ENCODE peak calls at places on chromosomes 7 and 10, in ten cellular contexts. U is IMR-90, I is A549, B is endothelial cell of umbilical vein, A is GM12891, D is erythroblast, O is stomach, L is heart left ventricle, R is suprapubic skin, Q is uterus. K is an unnamed sample.

GRCh38 chr7:45709168-45710034 is 135.2 kb downstream of the ADCY1 start:
- DNase-seq in U (peak), I (no peak), B (no peak), A (no peak), D (no peak), O (peak), L (peak), R (peak), Q (no peak), K (no peak)

GRCh38 chr7:133773601-133774000 is 353.5 kb upstream of the LRGUK start:
- DNase-seq in U (no peak), I (no peak), B (no peak), A (no peak), D (no peak), O (no peak), L (no peak), R (no peak), Q (no peak), K (no peak)

GRCh38 chr10:109529258-109529657 is 394.1 kb downstream of the XPNPEP1 start:
- DNase-seq in U (no peak), I (no peak), B (no peak), A (no peak), D (no peak), O (no peak), L (no peak), R (no peak), Q (no peak), K (no peak)

GRCh38 chr10:26969145-26969926 is 108.6 kb upstream of the ABI1 start:
- DNase-seq in U (no peak), I (no peak), B (no peak), A (no peak), D (no peak), O (no peak), L (no peak), R (no peak), Q (no peak), K (no peak)

GRCh38 chr10:127400216-127400615 is 148.9 kb upstream of the NPS start:
- DNase-seq in U (no peak), I (no peak), B (no peak), A (no peak), D (no peak), O (no peak), L (no peak), R (no peak), Q (no peak), K (no peak)

GRCh38 chr7:157493017-157493416 is 156.2 kb downstream of the DNAJB6 start:
- DNase-seq in U (no peak), I (no peak), B (no peak), A (no peak), D (no peak), O (peak), L (no peak), R (no peak), Q (no peak), K (no peak)

GRCh38 chr10:97705006-97705670 is 8.4 kb upstream of the MARVELD1 start:
- DNase-seq in U (no peak), I (no peak), B (no peak), A (no peak), D (no peak), O (no peak), L (no peak), R (no peak), Q (no peak), K (no peak)

GRCh38 chr10:20100157-20100556 is 283.9 kb downstream of the PLXDC2 start:
- DNase-seq in U (peak), I (no peak), B (peak), A (no peak), D (no peak), O (no peak), L (no peak), R (no peak), Q (no peak), K (no peak)

GRCh38 chr7:14021069-14021468 is 31.6 kb upstream of the ETV1 start:
- DNase-seq in U (peak), I (no peak), B (no peak), A (no peak), D (no peak), O (no peak), L (no peak), R (no peak), Q (no peak), K (peak)

GRCh38 chr10:119139464-119140067 is 25.9 kb downstream of the SFXN4 start:
- DNase-seq in U (peak), I (peak), B (peak), A (peak), D (peak), O (peak), L (no peak), R (no peak), Q (no peak), K (peak)

GRCh38 chr7:135168001-135168400 is 2.5 kb downstream of the CYREN start:
- DNase-seq in U (no peak), I (no peak), B (peak), A (no peak), D (peak), O (no peak), L (no peak), R (no peak), Q (no peak), K (no peak)

GRCh38 chr10:85788570-85788969 is 578.0 kb downstream of the GRID1 start:
- DNase-seq in U (no peak), I (no peak), B (no peak), A (no peak), D (no peak), O (no peak), L (no peak), R (no peak), Q (no peak), K (no peak)

GRCh38 chr7:27616914-27617548 is 45.7 kb downstream of the HIBADH start:
- DNase-seq in U (no peak), I (no peak), B (no peak), A (no peak), D (no peak), O (no peak), L (no peak), R (no peak), Q (no peak), K (no peak)

GRCh38 chr7:56040691-56041090 is 10.6 kb downstream of the PSPH start:
- DNase-seq in U (peak), I (no peak), B (no peak), A (no peak), D (no peak), O (no peak), L (no peak), R (peak), Q (no peak), K (no peak)

GRCh38 chr10:110380255-110380654 is 75.5 kb upstream of the SMNDC1 start:
- DNase-seq in U (no peak), I (no peak), B (no peak), A (no peak), D (no peak), O (no peak), L (no peak), R (no peak), Q (no peak), K (no peak)

GRCh38 chr7:43960933-43961332 is 34.7 kb downstream of the UBE2D4 start:
- DNase-seq in U (no peak), I (no peak), B (no peak), A (no peak), D (no peak), O (no peak), L (no peak), R (no peak), Q (no peak), K (no peak)

GRCh38 chr7:1232623-1233327 is at the start of gene UNCX:
- DNase-seq in U (no peak), I (no peak), B (no peak), A (no peak), D (no peak), O (no peak), L (no peak), R (no peak), Q (no peak), K (no peak)

GRCh38 chr7:5484921-5485320 is 61.3 kb upstream of the TNRC18 start:
- DNase-seq in U (no peak), I (no peak), B (no peak), A (no peak), D (no peak), O (no peak), L (no peak), R (no peak), Q (no peak), K (no peak)

GRCh38 chr10:26481914-26482550 is 43.9 kb downstream of the APBB1IP start:
- DNase-seq in U (no peak), I (no peak), B (no peak), A (no peak), D (no peak), O (no peak), L (no peak), R (no peak), Q (no peak), K (no peak)

GRCh38 chr10:119654540-119654939 is 3.4 kb downstream of the BAG3 start:
- DNase-seq in U (no peak), I (peak), B (peak), A (no peak), D (no peak), O (peak), L (peak), R (no peak), Q (no peak), K (peak)

GRCh38 chr7:56287429-56288138 is 171.4 kb upstream of the NUPR2 start:
- DNase-seq in U (no peak), I (no peak), B (no peak), A (no peak), D (no peak), O (peak), L (peak), R (no peak), Q (no peak), K (no peak)

GRCh38 chr10:810351-810846 is 120.9 kb upstream of the DIP2C start:
- DNase-seq in U (peak), I (no peak), B (peak), A (no peak), D (peak), O (no peak), L (no peak), R (no peak), Q (no peak), K (no peak)

GRCh38 chr10:94293344-94293743 is 69.4 kb downstream of the NOC3L start:
- DNase-seq in U (no peak), I (no peak), B (peak), A (no peak), D (no peak), O (no peak), L (peak), R (no peak), Q (peak), K (no peak)

GRCh38 chr10:119608316-119609155 is 11.8 kb upstream of the TIAL1 start:
- DNase-seq in U (peak), I (peak), B (peak), A (no peak), D (peak), O (peak), L (peak), R (no peak), Q (peak), K (no peak)

GRCh38 chr7:154675560-154675959 is 327.4 kb downstream of the PAXIP1 start:
- DNase-seq in U (no peak), I (no peak), B (no peak), A (no peak), D (no peak), O (no peak), L (no peak), R (no peak), Q (no peak), K (no peak)

GRCh38 chr10:34033067-34033466 is 698.6 kb upstream of the NRP1 start:
- DNase-seq in U (no peak), I (no peak), B (no peak), A (no peak), D (no peak), O (no peak), L (no peak), R (no peak), Q (no peak), K (no peak)

GRCh38 chr7:13745530-13745929 is 243.9 kb downstream of the ETV1 start:
- DNase-seq in U (no peak), I (no peak), B (no peak), A (no peak), D (no peak), O (no peak), L (no peak), R (no peak), Q (no peak), K (no peak)

GRCh38 chr7:48759431-48760080 is 164.8 kb upstream of the CDC14C start:
- DNase-seq in U (no peak), I (no peak), B (no peak), A (no peak), D (no peak), O (no peak), L (no peak), R (no peak), Q (no peak), K (no peak)

GRCh38 chr7:44375926-44376342 is 50.5 kb upstream of the CAMK2B start:
- DNase-seq in U (no peak), I (no peak), B (no peak), A (no peak), D (no peak), O (no peak), L (no peak), R (no peak), Q (no peak), K (no peak)

GRCh38 chr10:58952162-58952561 is 224.3 kb upstream of the PHYHIPL start:
- DNase-seq in U (no peak), I (no peak), B (no peak), A (no peak), D (no peak), O (no peak), L (peak), R (no peak), Q (peak), K (no peak)

GRCh38 chr10:58951087-58951486 is 225.4 kb upstream of the PHYHIPL start:
- DNase-seq in U (no peak), I (no peak), B (no peak), A (no peak), D (no peak), O (no peak), L (no peak), R (no peak), Q (no peak), K (no peak)

GRCh38 chr10:58954163-58954562 is 222.3 kb upstream of the PHYHIPL start:
- DNase-seq in U (no peak), I (no peak), B (no peak), A (no peak), D (no peak), O (no peak), L (no peak), R (no peak), Q (no peak), K (no peak)

GRCh38 chr10:58951750-58952149 is 224.7 kb upstream of the PHYHIPL start:
- DNase-seq in U (no peak), I (no peak), B (no peak), A (no peak), D (no peak), O (no peak), L (no peak), R (no peak), Q (no peak), K (no peak)

DNA sequence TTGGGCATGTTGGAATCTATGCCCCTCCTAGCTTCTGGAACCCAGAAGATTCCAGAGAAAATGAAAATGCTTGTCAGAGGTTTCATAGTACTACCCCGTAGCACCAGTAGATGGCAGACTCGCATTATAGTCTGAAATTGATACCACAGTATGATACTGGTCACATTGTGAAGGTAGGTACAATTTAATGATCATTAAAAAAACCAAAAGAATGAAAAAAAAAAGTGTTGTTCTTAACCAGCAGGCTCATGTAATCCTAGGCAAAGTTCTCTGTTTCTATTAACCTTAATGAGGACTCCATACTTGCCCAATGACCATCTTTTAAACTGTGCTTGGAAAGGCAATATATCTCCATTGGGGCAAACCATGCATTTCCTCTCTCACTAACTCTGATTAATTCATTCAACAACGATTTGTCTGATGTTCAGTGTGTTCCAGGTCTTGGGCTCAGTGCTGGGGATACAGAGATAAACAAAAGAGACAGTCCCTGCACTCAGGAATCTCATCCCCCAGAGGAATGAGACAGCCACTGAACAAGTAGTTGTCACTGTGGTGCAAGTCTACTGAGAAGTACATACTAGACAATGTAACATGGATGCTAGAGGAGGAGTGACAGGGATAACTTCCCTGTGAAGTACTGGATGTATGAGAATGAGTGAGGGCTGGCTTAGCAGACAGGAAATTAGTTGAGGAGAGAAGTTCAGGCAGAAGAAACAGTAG is 223.5 kb upstream of the PHYHIPL start:
- DNase-seq in U (peak), I (peak), B (peak), A (no peak), D (peak), O (peak), L (no peak), R (no peak), Q (peak), K (no peak)
- TF ChIP-seq POLR2A in U (no peak), I (no peak), B (no peak), A (no peak), D (no peak), O (no peak), L (no peak), R (no peak), Q (no peak), K (no peak)

GRCh38 chr10:72337039-72337629 is 17.6 kb downstream of the DNAJB12 start:
- DNase-seq in U (peak), I (peak), B (peak), A (no peak), D (peak), O (peak), L (peak), R (peak), Q (peak), K (peak)

GRCh38 chr10:72334196-72334831 is 20.4 kb downstream of the DNAJB12 start:
- DNase-seq in U (peak), I (no peak), B (peak), A (no peak), D (no peak), O (no peak), L (no peak), R (no peak), Q (peak), K (no peak)

GRCh38 chr10:72336259-72337038 is 18.3 kb downstream of the DNAJB12 start:
- DNase-seq in U (no peak), I (no peak), B (no peak), A (no peak), D (no peak), O (peak), L (no peak), R (no peak), Q (peak), K (no peak)

GRCh38 chr10:72334832-72335393 is 19.8 kb downstream of the DNAJB12 start:
- DNase-seq in U (peak), I (no peak), B (peak), A (peak), D (no peak), O (peak), L (peak), R (peak), Q (peak), K (no peak)

GRCh38 chr10:72335394-72336258 is 19.1 kb downstream of the DNAJB12 start:
- DNase-seq in U (no peak), I (no peak), B (peak), A (no peak), D (no peak), O (peak), L (peak), R (no peak), Q (peak), K (no peak)
- TF ChIP-seq POLR2A in U (no peak), I (no peak), B (no peak), A (no peak), D (no peak), O (no peak), L (no peak), R (no peak), Q (no peak), K (no peak)

GRCh38 chr7:100895956-100896742 is 461 bp upstream of the ACHE start:
- DNase-seq in U (no peak), I (no peak), B (no peak), A (no peak), D (peak), O (peak), L (no peak), R (no peak), Q (peak), K (no peak)
- TF ChIP-seq POLR2A in U (no peak), I (no peak), B (no peak), A (no peak), D (peak), O (no peak), L (no peak), R (no peak), Q (no peak), K (no peak)

DNA sequence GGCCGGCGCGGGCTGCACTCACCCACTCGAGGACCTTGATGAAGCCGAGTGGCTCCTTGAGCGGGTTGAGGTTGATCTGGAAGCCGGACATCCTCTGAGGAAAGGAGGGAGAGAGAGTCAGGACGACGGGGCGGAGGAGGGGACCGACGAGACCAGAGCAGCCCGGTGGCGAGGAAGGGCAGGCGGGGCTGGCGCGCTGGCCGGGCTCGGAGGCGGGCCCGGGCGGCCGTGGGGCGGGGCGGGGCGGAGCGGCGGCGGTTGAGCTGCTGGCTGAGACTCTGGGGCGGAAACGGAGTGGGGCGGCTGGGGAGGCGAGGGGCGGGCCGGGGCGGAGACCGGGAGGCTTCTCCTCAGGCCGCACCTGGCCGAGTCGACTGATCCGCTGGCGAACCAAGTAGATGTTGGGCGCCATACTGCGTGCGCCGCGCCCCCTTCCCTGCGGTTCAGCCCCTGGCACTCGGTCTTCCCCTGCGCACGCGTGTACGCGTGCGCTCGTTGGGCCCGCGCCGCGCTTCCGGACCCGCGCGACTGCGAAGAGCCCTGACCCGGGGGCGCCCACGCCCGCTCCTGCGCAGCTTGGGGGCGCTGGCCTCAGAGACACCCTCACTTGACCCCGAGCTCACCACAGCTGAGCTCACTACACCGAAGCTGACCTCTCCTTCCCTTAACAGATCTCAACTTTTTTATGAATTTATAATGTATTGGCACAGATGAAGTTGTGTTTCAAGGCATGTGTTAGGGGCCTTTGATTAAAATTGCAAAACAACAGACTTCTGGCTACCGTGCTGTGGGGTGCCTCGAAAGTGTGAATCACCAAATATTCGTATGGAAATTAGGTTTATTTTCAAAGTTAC is at the start of gene SYPL1:
- DNase-seq in U (peak), I (peak), B (peak), A (peak), D (peak), O (peak), L (peak), R (peak), Q (peak), K (peak)
- TF ChIP-seq POLR2A in U (no peak), I (peak), B (peak), A (no peak), D (peak), O (no peak), L (no peak), R (no peak), Q (peak), K (peak)

GRCh38 chr7:71784781-71785180 is 627.4 kb downstream of the CALN1 start:
- DNase-seq in U (no peak), I (no peak), B (no peak), A (no peak), D (no peak), O (no peak), L (no peak), R (no peak), Q (no peak), K (no peak)
- TF ChIP-seq POLR2A in U (no peak), I (no peak), B (no peak), A (no peak), D (no peak), O (no peak), L (no peak), R (no peak), Q (no peak), K (no peak)